ENCODE peak calls at places on chromosome 20, in six cellular contexts. L is uterus; I is activated CD4-positive, CD25-positive, alpha-beta regulatory T cell; T is GM13976; M is activated T-cell treated with anti-CD3 and anti-CD28 coated beads for 24 hours; Q is GM12891. X is an unnamed sample.

GRCh38 chr20:6632187-6632586 is 135.3 kb upstream of the BMP2 start:
- DNase-seq in I (no peak), M (no peak), Q (no peak), T (no peak), L (peak), X (peak)

GRCh38 chr20:63381781-63382431 is 20.8 kb upstream of the CHRNA4 start:
- DNase-seq in T (peak), M (peak), I (no peak), Q (peak), L (no peak), X (no peak)

GRCh38 chr20:57656252-57656820 is 36.1 kb upstream of the ZBP1 start:
- DNase-seq in I (no peak), L (peak), T (peak), Q (no peak), M (no peak), X (no peak)

GRCh38 chr20:58575776-58576589 is 60.8 kb upstream of the APCDD1L start:
- DNase-seq in Q (no peak), I (no peak), T (no peak), M (no peak), L (no peak), X (no peak)

GRCh38 chr20:17641520-17641964 is 40.5 kb downstream of the RRBP1 start:
- DNase-seq in Q (no peak), I (no peak), T (no peak), L (no peak), M (no peak), X (no peak)

GRCh38 chr20:49508435-49509199 is 26.1 kb upstream of the KCNB1 start:
- DNase-seq in I (no peak), T (peak), M (no peak), L (no peak), Q (peak), X (peak)

GRCh38 chr20:9761476-9761875 is 77.4 kb downstream of the PAK5 start:
- DNase-seq in L (no peak), Q (no peak), I (no peak), T (no peak), M (no peak), X (no peak)

GRCh38 chr20:36768768-36769430 is 4.7 kb downstream of the DSN1 start:
- DNase-seq in I (no peak), L (no peak), M (no peak), Q (no peak), T (no peak), X (no peak)

GRCh38 chr20:63536241-63536977 is 767 bp downstream of the PTK6 start:
- DNase-seq in M (no peak), L (no peak), Q (no peak), I (no peak), T (no peak), X (peak)

X was measured in brain microvascular endothelial cell.